ENCODE peak calls at places on chromosomes 5 and 9, in eight cellular contexts. L is C1 segment of cervical spinal cord, Y is nephron progenitor cell, K is HT1080, O is type B pancreatic cell, T is RPMI7951, D is pancreas, R is HCT116. V is an unnamed sample.

GRCh38 chr5:1737790-1738405 is 61.7 kb downstream of the MRPL36 start:
- DNase-seq in L (no peak), Y (peak; percentile 32), K (peak; percentile 46), O (no peak), T (peak; percentile 12), D (no peak), R (peak; percentile 22), V (no peak)

GRCh38 chr5:149828161-149829011 is 98.3 kb downstream of the PPARGC1B start:
- DNase-seq in L (peak; percentile 66), Y (peak; percentile 93), K (peak; percentile 89), O (peak; percentile 85), T (peak; percentile 75), D (no peak), R (peak; percentile 77), V (no peak)

GRCh38 chr5:136805466-136805865 is 440.1 kb upstream of the TRPC7 start:
- DNase-seq in L (no peak), Y (no peak), K (no peak), O (no peak), T (no peak), D (no peak), R (no peak), V (no peak)

GRCh38 chr5:7745882-7746735 is 104.8 kb downstream of the CFAP90 start:
- DNase-seq in L (no peak), Y (peak; percentile 88), K (peak; percentile 58), O (peak; percentile 78), T (peak; percentile 50), D (no peak), R (peak; percentile 41), V (no peak)

GRCh38 chr9:95721132-95721531 is 154.4 kb upstream of the ERCC6L2 start:
- DNase-seq in L (no peak), Y (no peak), K (no peak), O (no peak), T (no peak), D (no peak), R (no peak), V (no peak)

GRCh38 chr9:137784046-137784445 is 93.5 kb upstream of the CACNA1B start:
- DNase-seq in L (no peak), Y (no peak), K (no peak), O (no peak), T (no peak), D (no peak), R (no peak), V (no peak)

GRCh38 chr9:136942112-136942880 is 2.2 kb downstream of the FBXW5 start:
- DNase-seq in L (no peak), Y (no peak), K (no peak), O (no peak), T (no peak), D (peak; percentile 83), R (no peak), V (no peak)

GRCh38 chr5:132491368-132492364 is 1.1 kb upstream of the IRF1 start:
- DNase-seq in L (peak; percentile 43), Y (no peak), K (no peak), O (peak; percentile 58), T (no peak), D (no peak), R (no peak), V (no peak)

GRCh38 chr5:168620807-168621206 is 41.6 kb upstream of the PANK3 start:
- DNase-seq in L (no peak), Y (no peak), K (no peak), O (no peak), T (no peak), D (no peak), R (no peak), V (no peak)

GRCh38 chr5:43555895-43556606 is 826 bp downstream of the PAIP1 start:
- DNase-seq in L (peak; percentile 53), Y (peak; percentile 65), K (peak; percentile 35), O (peak; percentile 82), T (peak; percentile 29), D (peak; percentile 81), R (peak; percentile 6), V (peak; percentile 90)

GRCh38 chr5:10633271-10634049 is 69.6 kb downstream of the ANKRD33B start:
- DNase-seq in L (no peak), Y (no peak), K (no peak), O (no peak), T (no peak), D (no peak), R (no peak), V (peak; percentile 53)

GRCh38 chr9:76571288-76572204 is 112.6 kb downstream of the GCNT1 start:
- DNase-seq in L (no peak), Y (no peak), K (no peak), O (no peak), T (no peak), D (no peak), R (no peak), V (no peak)

GRCh38 chr5:134784946-134785620 is 26.5 kb downstream of the DDX46 start:
- DNase-seq in L (no peak), Y (no peak), K (no peak), O (no peak), T (peak; percentile 9), D (no peak), R (no peak), V (no peak)

GRCh38 chr9:130689937-130690700 is 3.5 kb upstream of the EXOSC2 start:
- DNase-seq in L (peak; percentile 8), Y (no peak), K (peak; percentile 97), O (no peak), T (peak; percentile 94), D (no peak), R (peak; percentile 69), V (no peak)

GRCh38 chr9:123111427-123111826 is 78.0 kb downstream of the GPR21 start:
- DNase-seq in L (peak; percentile 75), Y (no peak), K (no peak), O (no peak), T (no peak), D (no peak), R (no peak), V (no peak)

GRCh38 chr9:91163441-91163772 is 198.3 kb downstream of the AUH start:
- DNase-seq in L (no peak), Y (no peak), K (no peak), O (no peak), T (no peak), D (no peak), R (no peak), V (peak; percentile 77)

GRCh38 chr5:114412509-114413171 is 50.8 kb downstream of the KCNN2 start:
- DNase-seq in L (no peak), Y (no peak), K (peak; percentile 77), O (no peak), T (peak; percentile 17), D (no peak), R (peak; percentile 12), V (no peak)

GRCh38 chr9:120390637-120391190 is 189.3 kb downstream of the CDK5RAP2 start:
- DNase-seq in L (no peak), Y (no peak), K (no peak), O (no peak), T (no peak), D (no peak), R (no peak), V (no peak)

GRCh38 chr9:93815135-93815534 is 140.0 kb downstream of the BARX1 start:
- DNase-seq in L (no peak), Y (no peak), K (no peak), O (peak; percentile 56), T (no peak), D (no peak), R (no peak), V (no peak)

GRCh38 chr5:7396169-7397004 is 449 bp downstream of the ADCY2 start:
- DNase-seq in L (no peak), Y (peak; percentile 57), K (no peak), O (no peak), T (no peak), D (peak; percentile 61), R (no peak), V (no peak)

GRCh38 chr5:38290028-38290653 is 31.8 kb downstream of the EGFLAM start:
- DNase-seq in L (no peak), Y (no peak), K (peak; percentile 2), O (no peak), T (peak; percentile 6), D (no peak), R (no peak), V (no peak)

GRCh38 chr9:37425298-37425752 is 2.8 kb downstream of the GRHPR start:
- DNase-seq in L (no peak), Y (no peak), K (no peak), O (no peak), T (peak; percentile 7), D (peak; percentile 57), R (no peak), V (no peak)

GRCh38 chr9:96619491-96620154 is at the start of gene CDC14B:
- DNase-seq in L (peak; percentile 29), Y (peak; percentile 90), K (peak; percentile 80), O (peak; percentile 91), T (peak; percentile 87), D (peak; percentile 94), R (peak; percentile 93), V (peak; percentile 92)

GRCh38 chr5:115419794-115420585 is 123.5 kb upstream of the CCDC112 start:
- DNase-seq in L (no peak), Y (no peak), K (peak; percentile 98), O (no peak), T (peak; percentile 87), D (no peak), R (peak; percentile 67), V (no peak)

GRCh38 chr9:121638399-121638798 is 13.0 kb upstream of the DAB2IP start:
- DNase-seq in L (no peak), Y (no peak), K (no peak), O (no peak), T (no peak), D (no peak), R (no peak), V (no peak)

GRCh38 chr5:138725885-138726457 is 27.3 kb upstream of the CTNNA1 start:
- DNase-seq in L (no peak), Y (no peak), K (no peak), O (no peak), T (no peak), D (no peak), R (no peak), V (no peak)

GRCh38 chr9:93684161-93684765 is 107.9 kb downstream of the PHF2 start:
- DNase-seq in L (no peak), Y (no peak), K (no peak), O (peak; percentile 63), T (no peak), D (peak; percentile 48), R (no peak), V (peak; percentile 68)

GRCh38 chr5:177040814-177041410 is 18.4 kb downstream of the ZNF346 start:
- DNase-seq in L (no peak), Y (no peak), K (no peak), O (no peak), T (peak; percentile 39), D (no peak), R (no peak), V (no peak)

V was measured in mesenteric fat pad.